ENCODE peak calls at places on chromosomes 16 and 17, in four cellular contexts. One of them, this sample, is unnamed.
A peak's percentile ranks its signal among the peaks of the same experiment; 100 is the strongest.

GRCh38 chr17:54256530-54256929 is 433.8 kb downstream of the KIF2B start:
- DNase-seq in fibroblast of lung: no peak
- DNase-seq in fibroblast of villous mesenchyme: no peak
- DNase-seq in cardiac fibroblast: no peak
- DNase-seq in this sample: no peak

GRCh38 chr17:62968445-62968923 is 2.4 kb downstream of the TANC2 start:
- DNase-seq in fibroblast of lung: peak; percentile 95
- DNase-seq in fibroblast of villous mesenchyme: peak; percentile 91
- DNase-seq in cardiac fibroblast: peak; percentile 94
- DNase-seq in this sample: peak; percentile 75

GRCh38 chr16:471353-472198 is 46.1 kb downstream of the RAB11FIP3 start:
- DNase-seq in fibroblast of lung: peak; percentile 23
- DNase-seq in fibroblast of villous mesenchyme: no peak
- DNase-seq in cardiac fibroblast: no peak
- DNase-seq in this sample: no peak

GRCh38 chr16:57514891-57515600 is 21.3 kb downstream of the CCDC102A start:
- DNase-seq in fibroblast of lung: no peak
- DNase-seq in fibroblast of villous mesenchyme: no peak
- DNase-seq in cardiac fibroblast: no peak
- DNase-seq in this sample: no peak

GRCh38 chr16:52837251-52837650 is 215.4 kb downstream of the CHD9NB start:
- DNase-seq in fibroblast of lung: peak; percentile 63
- DNase-seq in fibroblast of villous mesenchyme: peak; percentile 6
- DNase-seq in cardiac fibroblast: no peak
- DNase-seq in this sample: no peak

GRCh38 chr16:8388684-8389083 is 201.6 kb downstream of the TMEM114 start:
- DNase-seq in fibroblast of lung: no peak
- DNase-seq in fibroblast of villous mesenchyme: no peak
- DNase-seq in cardiac fibroblast: no peak
- DNase-seq in this sample: no peak

GRCh38 chr16:24538756-24539294 is 541 bp upstream of the RBBP6 start:
- DNase-seq in fibroblast of lung: no peak
- DNase-seq in fibroblast of villous mesenchyme: no peak
- DNase-seq in cardiac fibroblast: no peak
- DNase-seq in this sample: peak; percentile 60

GRCh38 chr16:49844399-49844798 is 11.5 kb downstream of the ZNF423 start:
- DNase-seq in fibroblast of lung: no peak
- DNase-seq in fibroblast of villous mesenchyme: no peak
- DNase-seq in cardiac fibroblast: peak; percentile 34
- DNase-seq in this sample: no peak

GRCh38 chr16:2026461-2027023 is at the start of gene NHERF2:
- DNase-seq in fibroblast of lung: no peak
- DNase-seq in fibroblast of villous mesenchyme: no peak
- DNase-seq in cardiac fibroblast: no peak
- DNase-seq in this sample: no peak

DNA sequence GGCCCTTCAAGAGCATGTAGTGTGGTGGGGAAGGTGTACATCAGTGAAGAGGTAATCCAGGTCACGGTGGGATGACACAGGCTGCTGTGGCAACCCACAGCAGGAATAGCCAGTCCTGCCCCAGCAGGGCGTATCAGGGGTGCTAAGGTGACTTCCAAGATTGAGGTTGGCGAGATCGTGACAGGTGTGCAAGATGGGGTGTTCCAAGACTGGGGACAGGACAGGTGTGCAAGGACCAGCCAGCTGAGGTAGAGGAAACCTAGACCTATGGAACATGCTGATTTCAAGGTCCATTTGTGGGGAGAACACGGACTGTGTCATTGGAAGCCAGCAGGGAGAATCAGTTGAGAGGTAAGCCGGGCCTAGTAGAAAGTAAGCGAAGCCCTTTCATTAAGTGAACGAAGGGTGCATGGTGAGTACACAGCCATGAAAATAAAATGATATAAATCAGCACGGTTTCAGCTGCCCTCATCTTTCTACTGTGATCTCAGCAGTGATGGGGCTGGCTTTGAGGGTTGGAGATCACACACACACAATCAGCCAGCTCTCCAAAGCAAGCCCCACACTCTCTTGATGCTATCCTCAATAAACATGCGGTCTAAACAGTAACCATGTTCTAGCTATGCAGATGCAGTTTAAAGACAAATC is 497.0 kb downstream of the WWOX start:
- DNase-seq in fibroblast of lung: no peak
- DNase-seq in fibroblast of villous mesenchyme: no peak
- DNase-seq in cardiac fibroblast: no peak
- DNase-seq in this sample: no peak
- TF ChIP-seq CTCF in fibroblast of lung: no peak
- TF ChIP-seq CTCF in fibroblast of villous mesenchyme: no peak
- TF ChIP-seq CTCF in cardiac fibroblast: no peak
- TF ChIP-seq CTCF in this sample: no peak

DNA sequence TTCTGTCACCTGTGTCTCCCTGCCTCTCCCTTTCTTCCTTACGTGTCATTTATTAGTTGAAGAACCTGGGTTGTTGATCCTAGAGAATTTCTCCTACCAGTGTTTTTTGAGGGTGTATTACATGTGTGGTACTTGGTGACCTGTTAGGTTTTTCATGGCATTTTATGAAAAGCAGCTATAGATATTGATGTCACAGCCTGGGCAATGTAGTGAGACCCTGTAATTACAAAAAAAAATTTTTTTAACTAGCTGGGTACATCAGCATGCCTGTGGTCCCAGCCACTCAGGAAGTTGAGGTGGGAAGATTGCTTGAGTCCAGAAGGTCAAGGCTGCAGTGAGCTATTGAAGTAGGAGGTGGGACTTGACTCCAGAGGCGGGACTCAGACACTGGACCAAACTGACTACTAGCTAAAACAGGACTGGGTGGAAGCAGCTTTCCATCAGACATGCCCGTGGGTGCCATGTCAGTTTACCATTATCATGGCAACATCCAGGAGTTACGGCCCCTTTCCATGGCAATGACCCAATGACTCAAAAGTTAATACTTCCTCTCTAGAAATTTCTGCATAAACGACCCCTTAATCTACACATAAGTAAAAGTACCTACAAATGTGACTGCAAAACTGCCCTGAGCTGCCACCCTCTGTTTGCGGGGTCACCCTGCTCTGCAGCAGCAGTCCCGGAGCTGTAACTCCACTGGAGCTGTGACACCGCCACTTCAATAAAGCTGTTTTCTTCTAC is 311.4 kb downstream of the SNX29 start:
- DNase-seq in fibroblast of lung: no peak
- DNase-seq in fibroblast of villous mesenchyme: no peak
- DNase-seq in cardiac fibroblast: no peak
- DNase-seq in this sample: no peak
- H3K4me3 ChIP-seq in fibroblast of lung: no peak overlapping the region
- H3K4me3 ChIP-seq in fibroblast of villous mesenchyme: no peak overlapping the region
- H3K4me3 ChIP-seq in cardiac fibroblast: no peak overlapping the region
- H3K4me3 ChIP-seq in this sample: no peak overlapping the region

GRCh38 chr17:55777471-55777971 is 26.7 kb downstream of the PCTP start:
- DNase-seq in fibroblast of lung: no peak
- DNase-seq in fibroblast of villous mesenchyme: no peak
- DNase-seq in cardiac fibroblast: no peak
- DNase-seq in this sample: no peak
- TF ChIP-seq CTCF in fibroblast of lung: no peak
- TF ChIP-seq CTCF in fibroblast of villous mesenchyme: no peak
- TF ChIP-seq CTCF in cardiac fibroblast: no peak
- TF ChIP-seq CTCF in this sample: no peak

GRCh38 chr17:8492121-8492520 is 56.4 kb downstream of the NDEL1 start:
- DNase-seq in fibroblast of lung: no peak
- DNase-seq in fibroblast of villous mesenchyme: no peak
- DNase-seq in cardiac fibroblast: no peak
- DNase-seq in this sample: no peak

GRCh38 chr17:8490256-8491023 is 54.8 kb downstream of the NDEL1 start:
- DNase-seq in fibroblast of lung: no peak
- DNase-seq in fibroblast of villous mesenchyme: no peak
- DNase-seq in cardiac fibroblast: no peak
- DNase-seq in this sample: no peak

GRCh38 chr17:8488931-8489330 is 53.2 kb downstream of the NDEL1 start:
- DNase-seq in fibroblast of lung: peak; percentile 93
- DNase-seq in fibroblast of villous mesenchyme: peak; percentile 85
- DNase-seq in cardiac fibroblast: peak; percentile 97
- DNase-seq in this sample: peak; percentile 91

GRCh38 chr17:8488491-8488890 is 52.8 kb downstream of the NDEL1 start:
- DNase-seq in fibroblast of lung: no peak
- DNase-seq in fibroblast of villous mesenchyme: no peak
- DNase-seq in cardiac fibroblast: no peak
- DNase-seq in this sample: no peak

DNA sequence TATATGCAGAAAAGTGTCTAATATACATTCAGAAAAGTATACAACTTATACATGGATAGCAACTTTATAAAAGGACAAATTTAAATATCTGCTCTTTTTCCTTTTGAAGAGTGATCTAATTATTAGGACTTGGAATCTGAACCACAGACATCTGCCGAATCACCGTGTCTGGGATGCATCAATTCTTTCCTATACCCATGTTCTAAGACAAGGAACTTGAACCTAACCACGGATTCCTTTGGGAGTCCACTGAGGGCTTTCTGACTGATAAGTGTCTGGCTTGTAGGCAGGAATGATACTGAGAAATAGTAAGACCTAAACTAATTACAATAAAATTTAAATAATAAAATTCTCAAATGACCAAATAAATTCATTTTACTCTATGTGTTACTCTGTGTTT is 54.2 kb downstream of the NDEL1 start:
- DNase-seq in fibroblast of lung: no peak
- DNase-seq in fibroblast of villous mesenchyme: no peak
- DNase-seq in cardiac fibroblast: peak; percentile 21
- DNase-seq in this sample: no peak
- H3K4me3 ChIP-seq in fibroblast of lung: no peak overlapping the region
- H3K4me3 ChIP-seq in fibroblast of villous mesenchyme: no peak overlapping the region
- H3K4me3 ChIP-seq in cardiac fibroblast: no peak overlapping the region
- H3K4me3 ChIP-seq in this sample: no peak overlapping the region

DNA sequence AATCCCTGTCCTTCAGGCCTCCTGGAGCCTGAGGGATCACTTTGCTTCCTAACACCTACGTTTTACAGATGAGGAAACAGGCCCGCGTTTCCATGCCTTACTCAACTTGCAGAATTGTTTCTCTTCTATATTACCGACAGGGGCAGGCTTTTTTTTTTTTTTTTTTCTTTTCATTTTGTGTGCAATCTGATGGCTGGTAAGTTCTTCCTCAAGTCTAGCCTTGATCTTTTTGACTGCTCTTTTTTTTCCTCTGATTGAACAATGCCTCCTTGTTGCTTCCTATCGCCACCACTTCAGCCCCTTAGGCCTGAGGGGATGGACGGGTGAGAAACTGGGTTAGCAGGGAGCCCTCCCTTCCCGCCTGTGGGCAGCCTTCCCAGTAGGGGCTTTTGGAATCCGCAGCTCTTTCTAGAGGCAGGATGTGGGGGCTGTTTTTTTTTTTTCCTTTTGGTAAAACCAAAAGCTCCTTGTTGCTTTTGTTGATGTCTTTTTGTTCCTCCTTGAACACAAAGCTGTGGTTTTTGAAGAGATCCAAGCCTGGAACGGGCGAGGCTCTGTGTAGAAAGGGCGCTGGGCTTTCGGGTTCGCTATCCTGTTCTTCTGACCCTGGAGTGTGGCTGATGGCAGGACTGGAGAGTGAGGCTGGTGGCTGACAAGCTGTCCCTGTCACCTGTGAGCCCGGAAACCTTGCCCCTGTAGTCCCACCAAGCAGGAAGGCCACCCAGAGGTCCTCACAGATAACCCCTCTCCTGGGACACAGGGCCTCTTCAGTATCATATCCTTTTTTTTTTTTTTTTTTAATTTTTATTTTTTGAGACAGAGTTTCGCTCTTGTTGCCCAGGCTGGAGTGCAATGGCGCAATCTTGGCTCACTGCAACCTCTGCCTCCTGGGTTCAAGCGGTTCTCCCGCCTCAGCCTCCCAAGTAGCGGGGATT is 14.0 kb downstream of the LASP1 start:
- DNase-seq in fibroblast of lung: no peak
- DNase-seq in fibroblast of villous mesenchyme: no peak
- DNase-seq in cardiac fibroblast: peak; percentile 54
- DNase-seq in this sample: no peak
- TF ChIP-seq CTCF in fibroblast of lung: peak; percentile 5
- TF ChIP-seq CTCF in fibroblast of villous mesenchyme: peak; percentile 26
- TF ChIP-seq CTCF in cardiac fibroblast: peak; percentile 21
- TF ChIP-seq CTCF in this sample: no peak

DNA sequence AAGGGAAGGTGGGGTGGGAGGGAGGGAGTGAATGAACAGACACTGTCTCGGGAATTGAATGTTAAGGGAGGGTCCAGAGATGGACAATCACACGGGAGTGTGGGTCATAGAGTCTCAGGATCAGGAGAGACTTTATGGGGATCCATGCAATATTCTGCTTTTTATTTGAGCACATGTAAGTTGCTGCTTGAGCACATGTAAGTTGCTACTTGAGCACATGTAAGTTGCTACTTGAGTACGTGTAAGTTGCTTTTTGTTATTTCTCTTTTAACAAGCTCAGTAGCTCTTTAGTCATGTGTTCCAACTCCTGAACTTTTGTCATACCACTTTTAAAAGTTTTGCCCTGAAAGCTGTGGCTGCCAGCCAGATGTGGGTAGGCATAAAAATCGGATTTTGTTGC is 110.3 kb downstream of the ARHGAP44 start:
- DNase-seq in fibroblast of lung: no peak
- DNase-seq in fibroblast of villous mesenchyme: no peak
- DNase-seq in cardiac fibroblast: no peak
- DNase-seq in this sample: no peak
- H3K4me3 ChIP-seq in fibroblast of lung: no peak overlapping the region
- H3K4me3 ChIP-seq in fibroblast of villous mesenchyme: no peak overlapping the region
- H3K4me3 ChIP-seq in cardiac fibroblast: no peak overlapping the region
- H3K4me3 ChIP-seq in this sample: no peak overlapping the region

DNA sequence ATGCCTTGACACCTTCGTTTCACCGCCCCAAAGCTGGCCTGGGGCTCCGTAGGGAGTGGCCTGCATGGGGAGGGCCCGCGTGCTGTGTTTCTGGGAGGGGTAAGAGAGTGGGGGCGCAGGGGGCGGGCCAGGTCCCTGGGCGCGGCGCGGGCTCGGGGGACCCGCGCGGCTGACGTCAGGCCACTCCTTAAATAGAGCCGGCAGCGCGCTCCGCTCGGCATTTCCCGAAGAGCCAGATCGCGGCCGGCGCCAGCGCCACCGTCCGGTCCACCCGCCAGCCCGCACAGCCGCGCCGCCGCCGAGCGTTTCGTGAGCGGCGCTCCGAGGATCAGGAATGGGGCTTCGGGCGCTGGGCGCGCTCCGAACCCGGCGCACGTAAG is at the start of gene HS3ST2:
- DNase-seq in fibroblast of lung: no peak
- DNase-seq in fibroblast of villous mesenchyme: peak; percentile 1
- DNase-seq in cardiac fibroblast: peak; percentile 2
- DNase-seq in this sample: no peak
- TF ChIP-seq CTCF in fibroblast of lung: peak; percentile 10
- TF ChIP-seq CTCF in fibroblast of villous mesenchyme: no peak
- TF ChIP-seq CTCF in cardiac fibroblast: no peak
- TF ChIP-seq CTCF in this sample: peak; percentile 45

DNA sequence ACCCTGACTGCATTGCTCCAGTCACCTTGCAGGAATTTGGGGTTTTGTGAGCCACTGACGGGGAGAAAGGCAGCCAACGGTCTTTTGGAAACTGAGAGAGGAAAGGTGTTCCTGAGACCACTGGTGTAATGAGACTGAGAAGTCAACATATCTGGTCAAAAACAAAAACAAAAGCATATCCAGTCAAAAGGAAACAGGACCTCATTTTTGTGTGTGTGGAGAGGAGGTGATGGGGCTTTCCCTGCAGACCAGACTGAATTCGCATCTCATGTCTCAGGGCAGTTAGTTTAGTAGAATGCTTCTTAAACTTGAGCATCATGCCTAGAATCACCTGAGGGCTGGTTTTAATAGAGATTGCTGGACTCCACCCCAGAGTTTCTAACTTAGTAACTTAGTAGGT is 198.4 kb downstream of the COPRS start:
- DNase-seq in fibroblast of lung: no peak
- DNase-seq in fibroblast of villous mesenchyme: no peak
- DNase-seq in cardiac fibroblast: no peak
- DNase-seq in this sample: no peak
- H3K4me3 ChIP-seq in fibroblast of lung: no peak overlapping the region
- H3K4me3 ChIP-seq in fibroblast of villous mesenchyme: no peak overlapping the region
- H3K4me3 ChIP-seq in cardiac fibroblast: no peak overlapping the region
- H3K4me3 ChIP-seq in this sample: no peak overlapping the region

GRCh38 chr17:11909348-11909747 is 87.9 kb downstream of the ZNF18 start:
- DNase-seq in fibroblast of lung: no peak
- DNase-seq in fibroblast of villous mesenchyme: no peak
- DNase-seq in cardiac fibroblast: no peak
- DNase-seq in this sample: no peak
- TF ChIP-seq CTCF in fibroblast of lung: no peak
- TF ChIP-seq CTCF in fibroblast of villous mesenchyme: no peak
- TF ChIP-seq CTCF in cardiac fibroblast: no peak
- TF ChIP-seq CTCF in this sample: no peak

This sample was measured in HFF-Myc.